ENCODE peak calls at places on chromosomes 7 and 10, in nine cellular contexts. Q is lower lobe of right lung; D is left cardiac atrium; E is Calu3; B is hepatic stellate cell; O is CD4-positive, alpha-beta T cell; H is left ventricle myocardium superior; K is HL-60; U is G401. Z is an unnamed sample.

GRCh38 chr10:114308470-114309110 is 69.5 kb downstream of the VWA2 start:
- DNase-seq in D (no peak), O (no peak), H (peak; percentile 15), Q (no peak), E (no peak), K (no peak), B (no peak), U (peak; percentile 78), Z (no peak)

GRCh38 chr10:89478085-89478738 is 57.2 kb downstream of the SLC16A12 start:
- DNase-seq in U (no peak), B (no peak), D (no peak), Q (no peak), K (no peak), O (no peak), H (no peak), E (peak; percentile 40), Z (no peak)

GRCh38 chr7:74587435-74588126 is 69.9 kb upstream of the GTF2I start:
- DNase-seq in O (no peak), Q (peak; percentile 84), B (peak; percentile 97), D (peak; percentile 92), H (peak; percentile 90), U (no peak), K (no peak), E (peak; percentile 75), Z (peak; percentile 98)

GRCh38 chr10:7433861-7434260 is 23.0 kb upstream of the SFMBT2 start:
- DNase-seq in Q (no peak), K (no peak), E (no peak), B (no peak), O (no peak), U (no peak), D (no peak), H (no peak), Z (no peak)

GRCh38 chr7:100719523-100720319 is 547 bp upstream of the EPO start:
- DNase-seq in B (no peak), H (no peak), K (no peak), O (no peak), Q (no peak), E (no peak), U (no peak), D (no peak), Z (no peak)

GRCh38 chr7:44222776-44223261 is 22.0 kb downstream of the YKT6 start:
- DNase-seq in H (no peak), D (peak; percentile 0), U (no peak), O (no peak), E (no peak), K (no peak), Q (peak; percentile 27), B (no peak), Z (peak; percentile 32)

GRCh38 chr7:76294344-76295024 is 8.0 kb upstream of the HSPB1 start:
- DNase-seq in U (peak; percentile 71), D (peak; percentile 98), O (no peak), B (peak; percentile 91), Q (peak; percentile 96), H (peak; percentile 98), E (peak; percentile 81), K (no peak), Z (peak; percentile 99)

GRCh38 chr7:122455108-122455507 is 150.6 kb upstream of the FEZF1 start:
- DNase-seq in H (no peak), D (no peak), E (no peak), U (no peak), B (no peak), Q (no peak), K (no peak), O (no peak), Z (no peak)

GRCh38 chr7:130409067-130409721 is 28.9 kb downstream of the CPA1 start:
- DNase-seq in U (peak; percentile 21), K (no peak), Q (no peak), O (no peak), H (no peak), E (no peak), D (no peak), B (no peak), Z (no peak)

GRCh38 chr7:41189866-41190265 is 513.0 kb downstream of the INHBA start:
- DNase-seq in U (no peak), B (peak; percentile 58), K (no peak), O (no peak), Q (no peak), H (no peak), D (no peak), E (peak; percentile 54), Z (no peak)

GRCh38 chr10:4246881-4247358 is 461.9 kb upstream of the KLF6 start:
- DNase-seq in Q (no peak), D (no peak), K (no peak), B (peak; percentile 46), U (no peak), H (no peak), O (no peak), E (no peak), Z (no peak)

GRCh38 chr7:130887182-130888016 is 153.4 kb upstream of the KLF14 start:
- DNase-seq in E (no peak), U (no peak), Q (no peak), H (no peak), B (peak; percentile 68), K (no peak), D (no peak), O (no peak), Z (no peak)

GRCh38 chr10:47372726-47373125 is 11.4 kb downstream of the ZNF488 start:
- DNase-seq in O (no peak), Q (no peak), U (no peak), E (no peak), B (no peak), H (no peak), D (no peak), K (no peak), Z (no peak)

GRCh38 chr10:69506834-69507643 is 55.8 kb downstream of the TSPAN15 start:
- DNase-seq in U (no peak), H (peak; percentile 24), E (no peak), D (no peak), B (peak; percentile 2), K (no peak), Q (no peak), O (no peak), Z (no peak)

GRCh38 chr7:112422842-112423496 is 27.3 kb upstream of the IFRD1 start:
- DNase-seq in K (peak; percentile 84), Q (peak; percentile 73), O (no peak), D (peak; percentile 83), B (peak; percentile 27), H (peak; percentile 71), U (peak; percentile 72), E (peak; percentile 85), Z (peak; percentile 93)

GRCh38 chr7:12754179-12754578 is 66.7 kb downstream of the ARL4A start:
- DNase-seq in U (no peak), E (no peak), K (no peak), H (no peak), O (no peak), Q (no peak), D (no peak), B (peak; percentile 27), Z (no peak)

GRCh38 chr7:142797799-142798377 is 27.1 kb downstream of the PRSS2 start:
- DNase-seq in U (no peak), K (no peak), E (no peak), H (no peak), D (no peak), B (no peak), Q (no peak), O (no peak), Z (peak; percentile 64)

GRCh38 chr10:113053881-113054280 is 103.8 kb downstream of the TCF7L2 start:
- DNase-seq in O (no peak), E (no peak), Q (no peak), K (no peak), D (no peak), H (no peak), U (no peak), B (no peak), Z (no peak)

Z was measured in kidney.